ENCODE peak calls at places on chromosomes 2 and 18, in eight cellular contexts. One of them, this sample, is unnamed.

GRCh38 chr2:226115102-226115831 is 684.4 kb downstream of the IRS1 start:
- DNase-seq in mesenchymal stem cell: peak
- DNase-seq in NCI-H1092 treated with DMSO at 0.1 percent for 48 hours: no peak
- DNase-seq in AG20443: peak
- DNase-seq in psoas muscle: no peak
- DNase-seq in GDM1: no peak
- DNase-seq in GM12865: no peak
- DNase-seq in Peyer's patch: no peak
- DNase-seq in this sample: no peak

GRCh38 chr2:180966378-180966777 is 14.0 kb upstream of the UBE2E3 start:
- DNase-seq in mesenchymal stem cell: no peak
- DNase-seq in NCI-H1092 treated with DMSO at 0.1 percent for 48 hours: no peak
- DNase-seq in AG20443: no peak
- DNase-seq in psoas muscle: no peak
- DNase-seq in GDM1: no peak
- DNase-seq in GM12865: no peak
- DNase-seq in Peyer's patch: no peak
- DNase-seq in this sample: no peak

GRCh38 chr2:69023236-69023635 is 10.3 kb downstream of the ANTXR1 start:
- DNase-seq in mesenchymal stem cell: no peak
- DNase-seq in NCI-H1092 treated with DMSO at 0.1 percent for 48 hours: no peak
- DNase-seq in AG20443: no peak
- DNase-seq in psoas muscle: no peak
- DNase-seq in GDM1: no peak
- DNase-seq in GM12865: no peak
- DNase-seq in Peyer's patch: no peak
- DNase-seq in this sample: no peak

GRCh38 chr2:120763516-120763915 is 27.8 kb downstream of the GLI2 start:
- DNase-seq in mesenchymal stem cell: peak
- DNase-seq in NCI-H1092 treated with DMSO at 0.1 percent for 48 hours: no peak
- DNase-seq in AG20443: peak
- DNase-seq in psoas muscle: no peak
- DNase-seq in GDM1: no peak
- DNase-seq in GM12865: no peak
- DNase-seq in Peyer's patch: no peak
- DNase-seq in this sample: peak

GRCh38 chr18:32919799-32920198 is 147.0 kb upstream of the KLHL14 start:
- DNase-seq in mesenchymal stem cell: no peak
- DNase-seq in NCI-H1092 treated with DMSO at 0.1 percent for 48 hours: peak
- DNase-seq in AG20443: no peak
- DNase-seq in psoas muscle: no peak
- DNase-seq in GDM1: peak
- DNase-seq in GM12865: peak
- DNase-seq in Peyer's patch: peak
- DNase-seq in this sample: no peak

GRCh38 chr2:201860541-201861154 is 54.3 kb downstream of the CDK15 start:
- DNase-seq in mesenchymal stem cell: peak
- DNase-seq in NCI-H1092 treated with DMSO at 0.1 percent for 48 hours: peak
- DNase-seq in AG20443: peak
- DNase-seq in psoas muscle: no peak
- DNase-seq in GDM1: peak
- DNase-seq in GM12865: peak
- DNase-seq in Peyer's patch: peak
- DNase-seq in this sample: no peak

GRCh38 chr2:122451040-122451439 is 695.6 kb downstream of the TSN start:
- DNase-seq in mesenchymal stem cell: peak
- DNase-seq in NCI-H1092 treated with DMSO at 0.1 percent for 48 hours: peak
- DNase-seq in AG20443: no peak
- DNase-seq in psoas muscle: no peak
- DNase-seq in GDM1: peak
- DNase-seq in GM12865: peak
- DNase-seq in Peyer's patch: no peak
- DNase-seq in this sample: no peak

GRCh38 chr2:66555076-66555475 is 120.2 kb downstream of the MEIS1 start:
- DNase-seq in mesenchymal stem cell: peak
- DNase-seq in NCI-H1092 treated with DMSO at 0.1 percent for 48 hours: peak
- DNase-seq in AG20443: peak
- DNase-seq in psoas muscle: no peak
- DNase-seq in GDM1: no peak
- DNase-seq in GM12865: no peak
- DNase-seq in Peyer's patch: no peak
- DNase-seq in this sample: no peak

GRCh38 chr2:217430916-217431576 is 571.2 kb upstream of the TNP1 start:
- DNase-seq in mesenchymal stem cell: peak
- DNase-seq in NCI-H1092 treated with DMSO at 0.1 percent for 48 hours: no peak
- DNase-seq in AG20443: peak
- DNase-seq in psoas muscle: no peak
- DNase-seq in GDM1: no peak
- DNase-seq in GM12865: no peak
- DNase-seq in Peyer's patch: no peak
- DNase-seq in this sample: no peak

GRCh38 chr18:1928711-1929110 is 642.6 kb downstream of the METTL4 start:
- DNase-seq in mesenchymal stem cell: no peak
- DNase-seq in NCI-H1092 treated with DMSO at 0.1 percent for 48 hours: no peak
- DNase-seq in AG20443: no peak
- DNase-seq in psoas muscle: no peak
- DNase-seq in GDM1: no peak
- DNase-seq in GM12865: no peak
- DNase-seq in Peyer's patch: no peak
- DNase-seq in this sample: no peak

GRCh38 chr18:45166341-45167108 is 448.8 kb upstream of the SLC14A2 start:
- DNase-seq in mesenchymal stem cell: peak
- DNase-seq in NCI-H1092 treated with DMSO at 0.1 percent for 48 hours: no peak
- DNase-seq in AG20443: peak
- DNase-seq in psoas muscle: peak
- DNase-seq in GDM1: no peak
- DNase-seq in GM12865: no peak
- DNase-seq in Peyer's patch: no peak
- DNase-seq in this sample: no peak

GRCh38 chr2:188580738-188581137 is 289.1 kb downstream of the GULP1 start:
- DNase-seq in mesenchymal stem cell: no peak
- DNase-seq in NCI-H1092 treated with DMSO at 0.1 percent for 48 hours: no peak
- DNase-seq in AG20443: no peak
- DNase-seq in psoas muscle: no peak
- DNase-seq in GDM1: no peak
- DNase-seq in GM12865: no peak
- DNase-seq in Peyer's patch: no peak
- DNase-seq in this sample: peak

GRCh38 chr2:207505180-207505579 is 24.6 kb upstream of the CREB1 start:
- DNase-seq in mesenchymal stem cell: peak
- DNase-seq in NCI-H1092 treated with DMSO at 0.1 percent for 48 hours: no peak
- DNase-seq in AG20443: no peak
- DNase-seq in psoas muscle: no peak
- DNase-seq in GDM1: no peak
- DNase-seq in GM12865: no peak
- DNase-seq in Peyer's patch: no peak
- DNase-seq in this sample: no peak

This sample was measured in Right ventricle myocardium inferior.